ENCODE peak calls at places on chromosomes 3 and 15, in five cellular contexts. P is CD8-positive, alpha-beta T cell; A is HCT116; E is A549; S is neural progenitor cell. W is an unnamed sample.

GRCh38 chr3:58484049-58484721 is 7.7 kb upstream of the KCTD6 start:
- DNase-seq in P (no peak), A (no peak), E (no peak), S (no peak), W (no peak)

GRCh38 chr3:21620511-21621395 is 130.3 kb downstream of the ZNF385D start:
- DNase-seq in P (no peak), A (no peak), E (no peak), S (no peak), W (no peak)

GRCh38 chr3:127914584-127914983 is 448 bp upstream of the KBTBD12 start:
- DNase-seq in P (no peak), A (no peak), E (no peak), S (no peak), W (no peak)

GRCh38 chr3:183794452-183794851 is 30.9 kb downstream of the MAP6D1 start:
- DNase-seq in P (no peak), A (no peak), E (no peak), S (no peak), W (no peak)

GRCh38 chr15:73944161-73945099 is 18.2 kb downstream of the LOXL1 start:
- DNase-seq in P (no peak), A (no peak), E (no peak), S (peak), W (no peak)

GRCh38 chr3:72380193-72380592 is 468.1 kb downstream of the SHQ1 start:
- DNase-seq in P (no peak), A (no peak), E (no peak), S (peak), W (no peak)

GRCh38 chr3:58646503-58646902 is 20.1 kb downstream of the FAM3D start:
- DNase-seq in P (no peak), A (no peak), E (no peak), S (no peak), W (no peak)

GRCh38 chr3:43319364-43319763 is 33.0 kb downstream of the SNRK start:
- DNase-seq in P (no peak), A (no peak), E (no peak), S (no peak), W (no peak)

GRCh38 chr15:73946795-73947370 is 20.6 kb downstream of the LOXL1 start:
- DNase-seq in P (no peak), A (no peak), E (no peak), S (no peak), W (no peak)

GRCh38 chr15:89244512-89244869 is 712 bp downstream of the FANCI start:
- DNase-seq in P (no peak), A (no peak), E (no peak), S (no peak), W (no peak)

GRCh38 chr3:38003371-38003816 is 12.8 kb downstream of the VILL start:
- DNase-seq in P (peak), A (no peak), E (peak), S (peak), W (peak)

GRCh38 chr15:78621810-78622402 is 1.1 kb upstream of the CHRNA3 start:
- DNase-seq in P (no peak), A (no peak), E (no peak), S (no peak), W (no peak)

GRCh38 chr15:78625621-78626280 is 5.0 kb upstream of the CHRNA3 start:
- DNase-seq in P (no peak), A (no peak), E (no peak), S (no peak), W (no peak)

GRCh38 chr15:78623786-78624497 is 3.1 kb upstream of the CHRNA3 start:
- DNase-seq in P (no peak), A (no peak), E (no peak), S (no peak), W (no peak)

GRCh38 chr15:78626611-78627010 is 5.8 kb upstream of the CHRNA3 start:
- DNase-seq in P (no peak), A (no peak), E (no peak), S (no peak), W (no peak)

GRCh38 chr15:78624651-78625590 is 4.1 kb upstream of the CHRNA3 start:
- DNase-seq in P (no peak), A (no peak), E (no peak), S (no peak), W (no peak)
- H3K27ac ChIP-seq in P (no peak), A (no peak), E (no peak), S (no peak), W (no peak)

GRCh38 chr3:32876920-32877319 is 59.1 kb downstream of the TRIM71 start:
- DNase-seq in P (no peak), A (no peak), E (no peak), S (no peak), W (no peak)

GRCh38 chr3:32881624-32882023 is 63.8 kb downstream of the TRIM71 start:
- DNase-seq in P (no peak), A (no peak), E (no peak), S (no peak), W (no peak)

GRCh38 chr3:32880225-32880624 is 62.4 kb downstream of the TRIM71 start:
- DNase-seq in P (no peak), A (no peak), E (no peak), S (no peak), W (no peak)

GRCh38 chr3:32873491-32874130 is 55.8 kb downstream of the TRIM71 start:
- DNase-seq in P (no peak), A (no peak), E (no peak), S (no peak), W (no peak)

GRCh38 chr3:32877598-32877997 is 59.8 kb downstream of the TRIM71 start:
- DNase-seq in P (no peak), A (no peak), E (no peak), S (no peak), W (no peak)
- H3K27ac ChIP-seq in P (no peak), A (no peak), E (no peak), S (no peak), W (no peak)

GRCh38 chr15:92922405-92923002 is 22.4 kb downstream of the CHD2 start:
- DNase-seq in P (no peak), A (no peak), E (no peak), S (no peak), W (no peak)

GRCh38 chr15:92925409-92925808 is 25.3 kb downstream of the CHD2 start:
- DNase-seq in P (no peak), A (no peak), E (no peak), S (no peak), W (no peak)

GRCh38 chr15:92921215-92922131 is 21.3 kb downstream of the CHD2 start:
- DNase-seq in P (no peak), A (peak), E (peak), S (no peak), W (no peak)

GRCh38 chr15:92920595-92921169 is 20.6 kb downstream of the CHD2 start:
- DNase-seq in P (no peak), A (no peak), E (no peak), S (no peak), W (no peak)

DNA sequence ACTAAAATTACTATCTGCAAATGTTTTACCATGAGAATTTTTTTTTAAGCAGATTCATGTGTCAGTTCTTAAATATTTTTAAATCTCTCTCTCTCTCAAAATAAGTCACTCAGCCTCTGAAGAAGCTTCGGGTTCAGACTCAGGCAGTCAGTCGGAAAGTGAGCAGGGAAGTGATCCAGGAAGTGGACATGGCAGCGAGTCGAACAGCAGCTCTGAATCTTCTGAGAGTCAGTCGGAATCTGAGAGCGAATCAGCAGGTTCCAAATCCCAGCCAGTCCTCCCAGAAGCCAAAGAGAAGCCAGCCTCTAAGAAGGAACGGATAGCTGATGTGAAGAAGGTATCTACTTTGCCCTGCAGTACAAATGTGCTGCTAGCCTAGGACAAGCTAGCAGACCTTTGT is 24.1 kb downstream of the CHD2 start:
- DNase-seq in P (no peak), A (no peak), E (no peak), S (no peak), W (no peak)
- H3K27ac ChIP-seq in P (no peak), A (no peak), E (no peak), S (peak), W (peak)

GRCh38 chr15:40952301-40952900 is 870 bp upstream of the CHAC1 start:
- DNase-seq in P (no peak), A (no peak), E (no peak), S (no peak), W (no peak)
- H3K27ac ChIP-seq in P (peak), A (peak), E (peak), S (no peak), W (peak)

GRCh38 chr15:22888120-22888859 is 49.8 kb downstream of the NIPA2 start:
- DNase-seq in P (no peak), A (no peak), E (peak), S (no peak), W (no peak)

GRCh38 chr15:22883196-22883595 is 44.7 kb downstream of the NIPA2 start:
- DNase-seq in P (no peak), A (no peak), E (no peak), S (no peak), W (no peak)

GRCh38 chr15:22887157-22887951 is 48.9 kb downstream of the NIPA2 start:
- DNase-seq in P (no peak), A (no peak), E (no peak), S (no peak), W (no peak)

GRCh38 chr15:22884344-22884743 is 45.9 kb downstream of the NIPA2 start:
- DNase-seq in P (no peak), A (no peak), E (no peak), S (peak), W (no peak)

GRCh38 chr15:22885105-22885504 is 46.6 kb downstream of the NIPA2 start:
- DNase-seq in P (no peak), A (no peak), E (no peak), S (no peak), W (no peak)
- H3K27ac ChIP-seq in P (no peak), A (no peak), E (no peak), S (no peak), W (no peak)

DNA sequence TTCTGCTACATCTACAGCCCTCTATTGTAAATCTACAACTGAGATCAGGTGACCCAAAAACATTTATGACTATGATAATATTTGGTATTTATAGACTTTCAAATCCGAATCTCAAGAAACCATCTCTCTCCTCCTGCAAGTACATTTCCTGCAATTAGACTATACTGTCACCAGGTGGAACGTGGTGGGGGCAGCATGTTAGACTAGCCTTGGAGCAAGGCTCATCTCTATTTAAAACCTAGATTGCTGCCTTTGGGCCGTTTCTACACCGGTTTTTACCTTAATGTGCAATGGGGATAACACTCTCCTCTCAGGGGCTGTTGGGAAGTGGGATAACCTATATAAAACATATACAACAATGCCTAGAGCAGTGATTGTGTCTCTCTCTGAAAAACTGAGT is 3.8 kb upstream of the KATNBL1 start:
- DNase-seq in P (no peak), A (no peak), E (no peak), S (no peak), W (no peak)
- H3K27ac ChIP-seq in P (no peak), A (no peak), E (no peak), S (no peak), W (no peak)

DNA sequence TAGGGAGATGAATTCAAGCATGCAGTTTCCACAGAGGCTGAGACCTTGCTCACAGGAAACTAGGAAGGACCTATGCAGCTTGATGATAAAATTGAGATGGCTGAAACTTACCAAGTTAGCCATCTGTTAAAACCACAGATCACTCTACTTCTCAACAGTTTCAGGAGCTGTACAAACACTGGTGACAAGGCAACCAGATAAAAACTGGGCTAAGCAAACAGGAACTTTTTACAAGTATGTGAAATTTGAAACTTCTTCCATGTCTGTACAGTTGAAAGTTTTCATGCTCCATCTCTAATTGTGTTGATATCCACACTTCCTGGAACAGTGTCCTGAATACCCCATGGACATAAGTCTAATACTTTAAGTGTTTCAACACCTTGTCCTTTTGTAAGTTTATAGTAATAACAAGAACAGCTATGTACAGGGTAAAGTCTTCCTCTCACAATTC is 78.2 kb downstream of the FAIM start:
- DNase-seq in P (no peak), A (no peak), E (peak), S (no peak), W (no peak)
- H3K27ac ChIP-seq in P (no peak), A (no peak), E (peak), S (no peak), W (no peak)